ENCODE peak calls at places on chromosomes 7 and 10, in seven cellular contexts. O, D, F, G, K, A and N are unnamed samples.
A peak's percentile ranks its signal among the peaks of the same experiment; 100 is the strongest.

GRCh38 chr10:69626826-69627225 is 3.2 kb upstream of the FAM241B start:
- DNase-seq in O (no peak), G (no peak), A (no peak), D (no peak), K (no peak), F (no peak), N (no peak)

GRCh38 chr10:69045441-69046300 is 42.2 kb upstream of the SRGN start:
- DNase-seq in O (no peak), K (peak; percentile 26), D (no peak), G (no peak), A (no peak), F (no peak), N (peak; percentile 70)

GRCh38 chr10:30436688-30437038 is 2.7 kb downstream of the MAP3K8 start:
- DNase-seq in K (no peak), A (no peak), G (no peak), D (no peak), O (no peak), F (no peak), N (no peak)

GRCh38 chr7:44665531-44666213 is 59.2 kb downstream of the OGDH start:
- DNase-seq in F (no peak), O (no peak), A (no peak), K (no peak), G (no peak), D (no peak), N (peak; percentile 16)

GRCh38 chr10:5108658-5109416 is 14.6 kb downstream of the AKR1C3 start:
- DNase-seq in G (no peak), F (no peak), O (no peak), A (no peak), K (no peak), D (no peak), N (no peak)

GRCh38 chr7:36487756-36488336 is 98.2 kb downstream of the ANLN start:
- DNase-seq in K (no peak), G (no peak), O (no peak), A (no peak), F (no peak), D (peak; percentile 70), N (peak; percentile 74)

GRCh38 chr10:11491087-11491486 is 120.4 kb downstream of the USP6NL start:
- DNase-seq in F (no peak), O (no peak), D (no peak), G (no peak), A (no peak), K (no peak), N (no peak)

GRCh38 chr10:71687480-71687879 is 32.1 kb downstream of the C10orf105 start:
- DNase-seq in F (no peak), O (no peak), D (no peak), A (no peak), G (no peak), K (no peak), N (no peak)

GRCh38 chr7:16583834-16584233 is 57.2 kb downstream of the LRRC72 start:
- DNase-seq in G (no peak), O (no peak), K (no peak), F (no peak), D (no peak), A (no peak), N (no peak)

GRCh38 chr10:24951201-24952145 is 933 bp downstream of the PRTFDC1 start:
- DNase-seq in K (no peak), D (peak; percentile 61), F (peak; percentile 21), A (no peak), G (no peak), O (peak; percentile 87), N (no peak)

GRCh38 chr7:81155654-81156373 is 237.0 kb upstream of the SEMA3C start:
- DNase-seq in O (no peak), G (no peak), F (no peak), D (no peak), K (no peak), A (no peak), N (no peak)

GRCh38 chr7:108049962-108050361 is 47.0 kb upstream of the LAMB1 start:
- DNase-seq in G (no peak), O (no peak), K (no peak), A (no peak), F (no peak), D (no peak), N (no peak)

GRCh38 chr10:62584216-62584615 is 210.0 kb downstream of the ZNF365 start:
- DNase-seq in G (no peak), A (no peak), F (no peak), O (no peak), D (no peak), K (no peak), N (no peak)

GRCh38 chr7:24406053-24406561 is 122.1 kb downstream of the NPY start:
- DNase-seq in K (no peak), G (no peak), F (no peak), D (no peak), A (no peak), O (peak; percentile 64), N (peak; percentile 38)

GRCh38 chr7:99133766-99134564 is 9.9 kb downstream of the SMURF1 start:
- DNase-seq in O (no peak), F (no peak), K (no peak), A (no peak), D (no peak), G (no peak), N (peak; percentile 44)

GRCh38 chr7:64881461-64882287 is 21.4 kb upstream of the ZNF273 start:
- DNase-seq in K (no peak), G (no peak), F (peak; percentile 14), A (peak; percentile 13), O (peak; percentile 16), D (no peak), N (no peak)

GRCh38 chr7:1650363-1651030 is 19.6 kb upstream of the ELFN1 start:
- DNase-seq in F (no peak), O (no peak), D (no peak), K (no peak), G (no peak), A (no peak), N (no peak)

GRCh38 chr7:28758186-28758585 is 199.9 kb downstream of the TRIL start:
- DNase-seq in F (no peak), G (no peak), O (no peak), K (no peak), A (no peak), D (no peak), N (no peak)

GRCh38 chr7:2943851-2944601 is 99.6 kb downstream of the CARD11 start:
- DNase-seq in G (no peak), K (no peak), O (peak; percentile 16), D (no peak), A (no peak), F (no peak), N (no peak)

GRCh38 chr7:40986351-40986873 is 716.5 kb downstream of the INHBA start:
- DNase-seq in A (no peak), O (no peak), K (no peak), F (no peak), D (no peak), G (no peak), N (peak; percentile 85)

GRCh38 chr10:108465871-108466641 is 1301.5 kb upstream of the SORCS1 start:
- DNase-seq in O (peak; percentile 67), G (no peak), K (no peak), D (peak; percentile 65), A (no peak), F (no peak), N (no peak)

GRCh38 chr7:96300487-96300886 is 21.4 kb downstream of the SLC25A13 start:
- DNase-seq in A (no peak), F (no peak), O (no peak), K (no peak), G (no peak), D (no peak), N (no peak)